ENCODE peak calls at places on chromosomes 5 and 9, in nine cellular contexts. D is fibroblast of pulmonary artery; A is HTR-8/SVneo; K is HCT116; O is suprapubic skin; I is fibroblast of mammary gland; N is RWPE1; H is endothelial cell; Q is effector CD4-positive, alpha-beta T cell. S is an unnamed sample.

GRCh38 chr9:69326261-69326660 is 1.2 kb downstream of the ENTREP1 start:
- DNase-seq in Q (no peak), H (no peak), N (no peak), D (no peak), O (no peak), K (no peak), A (no peak), I (no peak), S (no peak)

GRCh38 chr9:135468866-135469521 is 10.6 kb upstream of the PPP1R26 start:
- DNase-seq in A (no peak), Q (no peak), I (peak), O (no peak), D (peak), H (no peak), N (peak), K (peak), S (no peak)

GRCh38 chr5:104702212-104702611 is 1139.6 kb upstream of the NUDT12 start:
- DNase-seq in D (no peak), I (no peak), Q (no peak), A (no peak), H (no peak), O (no peak), N (no peak), K (no peak), S (no peak)

GRCh38 chr5:40505031-40505430 is 174.7 kb upstream of the PTGER4 start:
- DNase-seq in O (no peak), A (no peak), Q (no peak), N (no peak), H (no peak), I (no peak), K (no peak), D (no peak), S (no peak)

GRCh38 chr5:14665949-14666741 is 1.6 kb downstream of the OTULIN start:
- DNase-seq in N (peak), O (no peak), H (peak), I (peak), D (peak), K (no peak), A (no peak), Q (peak), S (no peak)

GRCh38 chr9:131386258-131386657 is 7.6 kb upstream of the PRRC2B start:
- DNase-seq in H (no peak), I (no peak), N (no peak), A (no peak), O (no peak), Q (no peak), K (no peak), D (no peak), S (no peak)

GRCh38 chr5:112119969-112120368 is 299.1 kb downstream of the EPB41L4A start:
- DNase-seq in A (no peak), H (no peak), I (no peak), K (no peak), O (no peak), N (no peak), D (no peak), Q (no peak), S (no peak)

GRCh38 chr9:133880851-133881634 is 111.1 kb downstream of the VAV2 start:
- DNase-seq in A (no peak), I (no peak), H (no peak), N (peak), K (no peak), D (peak), O (no peak), Q (no peak), S (no peak)

GRCh38 chr5:151825445-151825844 is 53.7 kb downstream of the G3BP1 start:
- DNase-seq in O (no peak), H (peak), Q (peak), A (peak), D (peak), I (peak), N (peak), K (peak), S (peak)

GRCh38 chr5:65830856-65831255 is 95.5 kb upstream of the ERBIN start:
- DNase-seq in D (no peak), A (no peak), I (no peak), N (no peak), O (no peak), H (no peak), K (no peak), Q (no peak), S (no peak)

GRCh38 chr9:138010861-138011260 is 133.3 kb downstream of the CACNA1B start:
- DNase-seq in A (no peak), Q (no peak), N (no peak), O (peak), D (no peak), H (no peak), I (no peak), K (no peak), S (no peak)

GRCh38 chr9:72577212-72577753 is 55.9 kb downstream of the TMC1 start:
- DNase-seq in O (no peak), K (peak), A (no peak), Q (no peak), H (no peak), D (peak), I (peak), N (peak), S (no peak)

GRCh38 chr5:151123897-151124751 is 33.5 kb downstream of the ANXA6 start:
- DNase-seq in D (peak), K (no peak), Q (no peak), N (no peak), H (no peak), O (no peak), A (no peak), I (peak), S (peak)

GRCh38 chr9:82168585-82168984 is 180.0 kb downstream of the SPATA31D1 start:
- DNase-seq in D (no peak), Q (no peak), I (peak), A (no peak), H (no peak), K (no peak), O (no peak), N (peak), S (no peak)

GRCh38 chr5:147856801-147857200 is 21.7 kb upstream of the SCGB3A2 start:
- DNase-seq in I (no peak), O (no peak), D (no peak), N (no peak), H (no peak), K (no peak), Q (no peak), A (no peak), S (no peak)

GRCh38 chr9:114484854-114485443 is 20.3 kb downstream of the WHRN start:
- DNase-seq in I (peak), H (no peak), A (peak), D (peak), K (peak), O (no peak), N (peak), Q (peak), S (no peak)

GRCh38 chr5:56310711-56311204 is 77.6 kb upstream of the ANKRD55 start:
- DNase-seq in N (no peak), O (no peak), H (no peak), A (peak), Q (no peak), I (peak), D (peak), K (no peak), S (no peak)

GRCh38 chr9:131011274-131012022 is 2.5 kb downstream of the LAMC3 start:
- DNase-seq in H (no peak), A (no peak), I (no peak), N (no peak), D (no peak), K (no peak), O (no peak), Q (no peak), S (no peak)

GRCh38 chr5:104611419-104611818 is 1048.8 kb upstream of the NUDT12 start:
- DNase-seq in K (no peak), D (no peak), A (no peak), N (no peak), H (no peak), Q (no peak), I (no peak), O (no peak), S (no peak)

GRCh38 chr5:143311428-143311827 is 92.1 kb downstream of the NR3C1 start:
- DNase-seq in I (peak), K (no peak), A (peak), O (no peak), H (no peak), D (peak), Q (no peak), N (peak), S (no peak)

GRCh38 chr5:37495210-37495609 is 116.1 kb downstream of the WDR70 start:
- DNase-seq in K (no peak), N (no peak), A (no peak), Q (no peak), D (peak), I (peak), H (no peak), O (no peak), S (no peak)

GRCh38 chr5:142779163-142779562 is 9.0 kb downstream of the ARHGAP26 start:
- DNase-seq in O (no peak), K (no peak), I (no peak), A (no peak), H (peak), N (peak), Q (no peak), D (peak), S (peak)

GRCh38 chr5:77643654-77644404 is 5.3 kb upstream of the OTP start:
- DNase-seq in Q (no peak), N (no peak), A (no peak), I (no peak), K (no peak), H (no peak), D (no peak), O (no peak), S (no peak)

GRCh38 chr5:68529581-68529980 is 314.0 kb downstream of the PIK3R1 start:
- DNase-seq in H (no peak), O (no peak), A (no peak), Q (no peak), I (peak), K (no peak), N (no peak), D (no peak), S (no peak)

GRCh38 chr5:142013734-142014495 is 1.1 kb upstream of the GNPDA1 start:
- DNase-seq in D (peak), O (peak), K (no peak), A (no peak), H (no peak), I (peak), Q (no peak), N (no peak), S (peak)

GRCh38 chr5:107553063-107553676 is 117.6 kb downstream of the EFNA5 start:
- DNase-seq in O (no peak), H (no peak), Q (no peak), N (no peak), D (no peak), I (peak), A (no peak), K (no peak), S (no peak)

GRCh38 chr9:134215709-134216448 is 51.5 kb upstream of the RNU6ATAC start:
- DNase-seq in N (no peak), I (no peak), D (peak), K (no peak), O (peak), A (no peak), Q (no peak), H (peak), S (peak)

GRCh38 chr9:1005043-1005667 is 28.7 kb downstream of the DMRT3 start:
- DNase-seq in D (peak), A (peak), Q (no peak), H (peak), I (peak), K (peak), N (peak), O (no peak), S (no peak)

GRCh38 chr9:114811301-114811700 is 5.5 kb upstream of the TNFSF15 start:
- DNase-seq in Q (no peak), K (no peak), D (peak), H (no peak), N (no peak), I (no peak), O (no peak), A (no peak), S (no peak)

GRCh38 chr5:3600106-3600997 is 4.7 kb downstream of the IRX1 start:
- DNase-seq in Q (no peak), D (no peak), N (no peak), A (no peak), I (no peak), O (no peak), K (no peak), H (peak), S (no peak)

GRCh38 chr9:124293712-124294504 is 36.2 kb downstream of the NEK6 start:
- DNase-seq in Q (no peak), A (no peak), D (no peak), I (no peak), N (no peak), K (no peak), H (no peak), O (no peak), S (no peak)

GRCh38 chr5:32436553-32437262 is 7.8 kb downstream of the ZFR start:
- DNase-seq in O (no peak), I (no peak), Q (no peak), N (no peak), A (no peak), D (no peak), K (no peak), H (no peak), S (no peak)

GRCh38 chr5:71600783-71601182 is 13.6 kb downstream of the MCCC2 start:
- DNase-seq in D (no peak), O (no peak), Q (no peak), I (peak), N (no peak), K (no peak), H (no peak), A (no peak), S (no peak)

GRCh38 chr5:172782169-172783039 is 11.4 kb upstream of the DUSP1 start:
- DNase-seq in A (no peak), K (no peak), Q (no peak), D (no peak), H (no peak), O (no peak), N (no peak), I (peak), S (no peak)

GRCh38 chr9:114588150-114588663 is 638 bp downstream of the ATP6V1G1 start:
- DNase-seq in D (peak), O (no peak), K (no peak), H (no peak), N (no peak), Q (no peak), A (no peak), I (peak), S (no peak)

GRCh38 chr5:57410374-57411320 is 72.0 kb downstream of the ACTBL2 start:
- DNase-seq in D (no peak), A (peak), O (no peak), H (no peak), N (no peak), I (no peak), Q (no peak), K (no peak), S (no peak)

GRCh38 chr5:139391570-139392323 is 2.0 kb upstream of the MZB1 start:
- DNase-seq in H (peak), N (peak), Q (no peak), K (no peak), D (no peak), O (no peak), A (peak), I (peak), S (no peak)

GRCh38 chr5:151682240-151682639 is 4.5 kb downstream of the SPARC start:
- DNase-seq in D (no peak), K (no peak), N (no peak), I (peak), A (no peak), H (no peak), Q (no peak), O (no peak), S (no peak)